ENCODE peak calls at places on chromosomes 1 and 21, in ten cellular contexts. X is H4; K is caudate nucleus; E is NCI-H69; O is EL; L is kidney tubule cell; A is cardiac fibroblast; T is activated CD8-positive, alpha-beta memory T cell treated with anti-CD3 and anti-CD28 coated beads, Interleukin-2, amount 50 U/mL, for 4 hours; V is PC-3; S is dorsolateral prefrontal cortex. P is an unnamed sample.

GRCh38 chr1:67735806-67736627 is 51.0 kb downstream of the GADD45A start:
- DNase-seq in K (peak), S (peak), E (peak), V (peak), A (peak), T (peak), L (peak), O (peak), X (peak), P (no peak)

GRCh38 chr1:2413495-2414296 is 1.3 kb upstream of the PEX10 start:
- DNase-seq in L (peak), T (no peak), K (no peak), S (no peak), A (no peak), V (peak), O (no peak), E (no peak), X (no peak), P (no peak)

GRCh38 chr1:217004776-217005436 is 281.7 kb upstream of the ESRRG start:
- DNase-seq in S (no peak), T (no peak), E (peak), K (no peak), V (peak), L (peak), A (no peak), X (no peak), O (no peak), P (no peak)

GRCh38 chr1:224774378-224774777 is 155.1 kb upstream of the DNAH14 start:
- DNase-seq in L (peak), O (peak), K (no peak), T (no peak), S (no peak), E (no peak), A (no peak), X (no peak), V (peak), P (no peak)

GRCh38 chr1:201715801-201716741 is 112.9 kb upstream of the IPO9 start:
- DNase-seq in A (no peak), K (no peak), E (no peak), S (no peak), L (no peak), X (no peak), O (no peak), T (no peak), V (no peak), P (peak)

GRCh38 chr1:58780586-58781452 is 3.0 kb downstream of the JUN start:
- DNase-seq in S (no peak), T (no peak), O (peak), K (no peak), L (peak), E (peak), V (no peak), X (no peak), A (peak), P (no peak)

GRCh38 chr21:18529253-18529652 is 125.7 kb upstream of the TMPRSS15 start:
- DNase-seq in O (no peak), T (no peak), L (peak), S (no peak), K (no peak), V (peak), X (peak), E (peak), A (peak), P (no peak)

GRCh38 chr21:29638138-29638537 is 301.7 kb downstream of the GRIK1 start:
- DNase-seq in T (no peak), A (no peak), V (no peak), L (no peak), K (no peak), S (no peak), E (no peak), X (no peak), O (no peak), P (no peak)

GRCh38 chr1:27912429-27912828 is 22.4 kb upstream of the SMPDL3B start:
- DNase-seq in A (no peak), O (no peak), S (no peak), X (no peak), V (peak), E (no peak), T (no peak), K (no peak), L (no peak), P (no peak)

GRCh38 chr1:9612162-9612845 is 23.6 kb downstream of the TMEM201 start:
- DNase-seq in X (no peak), K (no peak), V (no peak), E (no peak), L (no peak), S (no peak), A (no peak), O (peak), T (no peak), P (no peak)

GRCh38 chr21:45447821-45448220 is 42.9 kb downstream of the COL18A1 start:
- DNase-seq in E (no peak), V (peak), O (peak), S (no peak), X (no peak), A (no peak), L (peak), K (no peak), T (no peak), P (no peak)

GRCh38 chr1:246788895-246789338 is 64.7 kb downstream of the SCCPDH start:
- DNase-seq in X (no peak), T (no peak), V (no peak), K (no peak), O (no peak), L (no peak), S (no peak), E (no peak), A (peak), P (no peak)

GRCh38 chr1:89538361-89538760 is 13.7 kb downstream of the LRRC8B start:
- DNase-seq in A (peak), K (no peak), X (no peak), E (no peak), T (no peak), S (no peak), L (no peak), V (no peak), O (no peak), P (no peak)

GRCh38 chr1:175466556-175466955 is 274.0 kb upstream of the KIAA0040 start:
- DNase-seq in L (no peak), X (no peak), A (no peak), K (no peak), E (no peak), S (peak), T (no peak), V (no peak), O (no peak), P (no peak)

GRCh38 chr1:167499657-167500056 is 18.7 kb downstream of the CD247 start:
- DNase-seq in X (no peak), V (no peak), K (no peak), L (no peak), T (no peak), A (no peak), S (no peak), O (no peak), E (no peak), P (no peak)

GRCh38 chr1:210786546-210786945 is 347.4 kb downstream of the KCNH1 start:
- DNase-seq in O (no peak), X (no peak), A (no peak), E (no peak), K (no peak), L (no peak), V (no peak), T (no peak), S (peak), P (no peak)

GRCh38 chr1:214514032-214514818 is 37.2 kb downstream of the PTPN14 start:
- DNase-seq in A (peak), K (no peak), X (peak), L (no peak), V (peak), S (no peak), T (no peak), O (peak), E (peak), P (no peak)

GRCh38 chr1:68116643-68117235 is 66.3 kb upstream of the DIRAS3 start:
- DNase-seq in A (peak), O (peak), T (peak), V (peak), L (peak), S (peak), K (no peak), X (peak), E (peak), P (no peak)

GRCh38 chr1:226653311-226653921 is 85.7 kb downstream of the ITPKB start:
- DNase-seq in L (no peak), O (no peak), E (peak), A (no peak), K (no peak), S (no peak), X (no peak), V (no peak), T (peak), P (no peak)

GRCh38 chr1:15370781-15371467 is 38.8 kb upstream of the EFHD2 start:
- DNase-seq in K (peak), V (no peak), T (no peak), O (no peak), A (peak), S (peak), E (no peak), X (no peak), L (no peak), P (peak)

GRCh38 chr1:11929849-11930248 is 3.6 kb upstream of the KIAA2013 start:
- DNase-seq in V (peak), K (no peak), O (peak), A (peak), T (no peak), X (peak), L (peak), S (no peak), E (peak), P (peak)

GRCh38 chr1:11054666-11055065 is 5.2 kb downstream of the SRM start:
- DNase-seq in S (no peak), X (no peak), V (no peak), L (no peak), K (no peak), O (no peak), E (no peak), A (no peak), T (no peak), P (no peak)

GRCh38 chr1:31315902-31316301 is 19.1 kb downstream of the ZCCHC17 start:
- DNase-seq in T (no peak), V (no peak), K (no peak), A (no peak), X (no peak), S (no peak), E (no peak), O (no peak), L (no peak), P (no peak)